ENCODE peak calls at places on chromosomes 13 and 19, in four cellular contexts. K is SK-N-SH, N is GM12878, U is K562. T is an unnamed sample.

GRCh38 chr13:60370343-60370742 is 26.7 kb upstream of the TDRD3 start:
- DNase-seq in K (no peak), N (no peak), U (no peak), T (no peak)

GRCh38 chr19:46373573-46374359 is 26.9 kb downstream of the PPP5C start:
- DNase-seq in K (peak), N (no peak), U (no peak), T (peak)

GRCh38 chr13:20291675-20292074 is 59.6 kb upstream of the GJB6 start:
- DNase-seq in K (no peak), N (no peak), U (no peak), T (no peak)

GRCh38 chr19:6519289-6519688 is 11.5 kb upstream of the TNFSF9 start:
- DNase-seq in K (no peak), N (no peak), U (no peak), T (no peak)

GRCh38 chr19:49660338-49660961 is 5.2 kb downstream of the IRF3 start:
- DNase-seq in K (no peak), N (no peak), U (no peak), T (no peak)

GRCh38 chr13:38674208-38674607 is 12.7 kb upstream of the FREM2 start:
- DNase-seq in K (no peak), N (no peak), U (no peak), T (no peak)

GRCh38 chr19:8610928-8611284 is 391 bp upstream of the ADAMTS10 start:
- DNase-seq in K (no peak), N (no peak), U (no peak), T (no peak)

GRCh38 chr19:34313188-34313587 is 51.8 kb upstream of the GPI start:
- DNase-seq in K (no peak), N (no peak), U (no peak), T (no peak)

GRCh38 chr13:99033814-99034213 is 56.0 kb upstream of the DOCK9 start:
- DNase-seq in K (peak), N (no peak), U (no peak), T (no peak)

GRCh38 chr19:8515317-8515716 is 1.4 kb upstream of the ZNF414 start:
- DNase-seq in K (no peak), N (no peak), U (no peak), T (no peak)

GRCh38 chr13:39618546-39618945 is 15.6 kb upstream of the LHFPL6 start:
- DNase-seq in K (no peak), N (no peak), U (no peak), T (no peak)

GRCh38 chr13:111947876-111948275 is 119.1 kb upstream of the SOX1 start:
- DNase-seq in K (no peak), N (no peak), U (no peak), T (no peak)
- TF ChIP-seq USF1 in K (no peak), N (no peak), U (no peak), T (no peak)

GRCh38 chr13:108352599-108352998 is 83.1 kb downstream of the TNFSF13B start:
- DNase-seq in K (no peak), N (no peak), U (no peak), T (no peak)
- TF ChIP-seq USF1 in K (no peak), N (no peak), U (no peak), T (no peak)

GRCh38 chr19:18635831-18636182 is 1.0 kb upstream of the KLHL26 start:
- DNase-seq in K (no peak), N (no peak), U (no peak), T (no peak)
- TF ChIP-seq USF1 in K (no peak), N (no peak), U (no peak), T (no peak)

GRCh38 chr19:2474232-2475017 is 1.5 kb upstream of the GADD45B start:
- DNase-seq in K (peak), N (no peak), U (peak), T (peak)

GRCh38 chr19:2475018-2475701 is 767 bp upstream of the GADD45B start:
- DNase-seq in K (peak), N (no peak), U (peak), T (peak)

GRCh38 chr19:2464389-2464788 is 7.6 kb upstream of the LMNB2 start:
- DNase-seq in K (no peak), N (no peak), U (no peak), T (no peak)

DNA sequence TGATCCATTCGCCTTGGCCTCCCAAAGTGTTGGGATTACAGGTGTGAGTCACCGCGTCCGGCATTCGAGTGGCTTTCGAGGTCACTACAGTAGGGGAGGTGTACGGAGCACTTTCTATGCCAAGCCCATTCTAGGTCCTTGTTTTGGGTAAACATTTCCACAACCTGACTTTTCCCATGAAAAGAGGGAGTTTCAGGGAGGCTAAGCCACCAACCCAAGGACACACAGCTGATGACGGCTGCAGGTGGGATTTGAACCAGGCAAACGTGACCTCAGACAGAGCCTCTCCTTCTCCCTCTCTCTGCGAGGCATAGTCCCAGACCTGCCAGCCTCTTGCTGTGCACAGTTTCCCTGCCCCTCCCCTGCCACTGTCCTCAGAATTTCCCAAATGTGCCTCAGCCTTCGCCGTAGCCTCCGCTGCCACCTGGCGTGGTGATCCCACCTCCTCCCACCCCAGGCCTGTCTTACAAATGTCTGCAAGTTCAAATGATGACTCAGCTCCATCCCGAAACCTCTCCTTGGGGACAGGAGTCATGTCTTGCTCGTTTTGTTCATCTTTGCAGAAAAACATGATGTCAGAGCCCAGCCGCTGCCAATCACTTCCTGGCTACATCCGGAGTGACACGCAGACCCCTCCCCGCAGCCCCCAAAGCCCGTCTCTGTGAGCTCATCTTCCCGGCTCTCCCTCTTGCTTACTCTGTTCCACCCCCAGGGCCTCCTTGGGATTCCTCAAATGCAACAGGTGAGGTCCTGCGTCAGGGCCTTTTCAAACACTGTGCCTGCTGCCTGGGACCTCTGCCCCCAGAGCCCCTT is 6.6 kb upstream of the GADD45B start:
- DNase-seq in K (no peak), N (no peak), U (no peak), T (no peak)
- TF ChIP-seq USF1 in K (no peak), N (no peak), U (no peak), T (no peak)

GRCh38 chr19:751501-752341 is 809 bp downstream of the MISP start:
- DNase-seq in K (peak), N (no peak), U (peak), T (no peak)
- TF ChIP-seq USF1 in K (no peak), N (no peak), U (no peak), T (no peak)

DNA sequence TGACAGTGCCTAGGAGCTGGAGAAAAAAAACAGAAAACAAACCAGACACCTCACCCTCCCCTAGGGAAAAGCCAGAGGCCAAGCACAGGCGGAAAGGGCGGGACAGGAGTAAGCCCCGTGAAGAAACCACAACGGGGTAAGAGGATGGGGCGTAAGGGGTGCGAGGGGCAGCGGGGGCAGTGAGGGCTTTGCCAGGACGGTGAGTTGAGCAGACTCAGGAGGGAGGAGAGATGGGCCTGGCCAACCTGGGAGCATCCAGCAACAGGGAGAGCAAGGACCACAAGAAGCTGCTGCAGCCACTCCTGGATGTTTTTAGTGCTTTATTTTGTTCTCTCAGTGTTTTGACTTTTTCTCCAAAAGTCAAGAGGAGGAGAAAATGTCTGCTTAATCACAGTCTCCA is 114.1 kb upstream of the SOX1 start:
- DNase-seq in K (no peak), N (no peak), U (no peak), T (no peak)
- TF ChIP-seq USF1 in K (no peak), N (no peak), U (no peak), T (no peak)

GRCh38 chr19:15905026-15905425 is 7.2 kb upstream of the CYP4F2 start:
- DNase-seq in K (no peak), N (no peak), U (no peak), T (no peak)
- TF ChIP-seq USF1 in K (no peak), N (no peak), U (no peak), T (no peak)

DNA sequence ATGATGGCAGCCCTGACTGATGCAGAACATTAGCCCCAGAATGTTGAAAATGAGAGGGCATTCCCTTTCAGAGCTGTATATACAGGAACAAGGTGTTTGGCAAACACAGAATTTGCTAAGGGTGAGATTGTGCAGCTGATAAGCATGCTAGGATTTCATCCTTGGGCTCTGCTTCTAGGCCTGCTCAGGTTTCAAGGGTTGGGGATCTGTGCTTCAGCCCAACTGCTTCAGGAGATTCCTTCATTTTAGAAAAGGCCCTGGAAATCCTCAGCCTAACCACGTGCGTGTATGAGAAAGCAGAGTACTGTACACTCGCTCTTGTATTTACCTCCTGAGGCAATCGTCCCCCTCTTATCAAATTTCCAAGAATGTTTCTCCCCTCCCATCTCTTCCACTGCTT is 291.6 kb upstream of the ARGLU1 start:
- DNase-seq in K (no peak), N (no peak), U (no peak), T (no peak)
- TF ChIP-seq USF1 in K (no peak), N (no peak), U (no peak), T (no peak)

DNA sequence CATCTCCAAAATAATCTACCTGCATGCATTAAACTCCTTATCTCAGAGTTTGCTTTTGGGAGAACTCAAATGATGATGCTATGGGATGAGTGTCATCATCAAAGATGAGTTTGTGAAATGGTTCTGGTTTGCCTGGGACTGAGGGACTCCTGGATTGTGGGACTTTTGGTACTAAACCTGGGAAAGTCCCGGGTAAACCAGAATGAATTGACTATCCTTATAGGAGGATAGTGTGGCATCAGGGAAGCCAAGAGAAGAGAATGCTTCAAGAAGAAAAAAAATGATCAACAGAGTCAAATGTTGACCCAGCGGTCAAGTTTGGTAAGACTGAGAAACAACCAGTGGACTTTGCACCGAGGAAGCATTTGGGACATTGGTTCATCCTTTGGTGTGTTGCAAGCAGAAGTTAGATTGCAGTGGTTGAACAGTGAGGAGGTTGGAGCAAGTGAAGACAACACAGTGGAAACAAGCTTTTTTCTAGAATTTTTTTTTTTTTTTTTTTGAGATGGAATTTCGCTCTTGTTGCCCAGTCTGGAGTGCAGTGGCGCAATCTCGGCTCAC is 33.5 kb downstream of the CLEC17A start:
- DNase-seq in K (no peak), N (no peak), U (no peak), T (no peak)
- TF ChIP-seq USF1 in K (no peak), N (no peak), U (no peak), T (no peak)